ENCODE peak calls at places on chromosome X, in eight cellular contexts. C, Z, E, I, U, S, Q and B are unnamed samples.
A peak's percentile ranks its signal among the peaks of the same experiment; 100 is the strongest.

GRCh38 chrX:76555816-76556215 is 128.3 kb downstream of the MAGEE1 start:
- DNase-seq in Z (peak; percentile 81), I (no peak), E (no peak), U (peak; percentile 11), C (no peak), Q (peak; percentile 26), S (no peak), B (peak; percentile 38)

GRCh38 chrX:83008415-83008814 is 499.7 kb upstream of the POU3F4 start:
- DNase-seq in S (no peak), C (no peak), E (no peak), U (peak; percentile 2), I (no peak), Q (no peak), Z (peak; percentile 52), B (no peak)

GRCh38 chrX:25721564-25721963 is 416.6 kb upstream of the MAGEB18 start:
- DNase-seq in U (peak; percentile 26), C (no peak), Z (peak; percentile 23), S (peak; percentile 7), I (no peak), E (no peak), Q (peak; percentile 50), B (no peak)

GRCh38 chrX:1323315-1323714 is 13.3 kb upstream of the IL3RA start:
- DNase-seq in Z (peak; percentile 61), I (no peak), E (no peak), C (peak; percentile 17), Q (no peak), S (no peak), U (no peak), B (peak; percentile 77)

GRCh38 chrX:68183612-68184214 is 249.6 kb downstream of the OPHN1 start:
- DNase-seq in U (peak; percentile 47), S (no peak), Z (peak; percentile 63), Q (no peak), E (no peak), I (no peak), C (no peak), B (peak; percentile 17)

GRCh38 chrX:77740376-77740905 is 45.6 kb downstream of the ATRX start:
- DNase-seq in I (no peak), Q (no peak), E (no peak), C (no peak), S (no peak), Z (no peak), U (no peak), B (no peak)

GRCh38 chrX:20352504-20352903 is 85.8 kb upstream of the RPS6KA3 start:
- DNase-seq in Q (no peak), Z (no peak), U (no peak), C (no peak), I (no peak), E (no peak), S (no peak), B (no peak)

GRCh38 chrX:108310511-108310910 is 127.7 kb downstream of the COL4A6 start:
- DNase-seq in Q (no peak), Z (no peak), I (no peak), U (no peak), C (no peak), E (no peak), S (no peak), B (no peak)

GRCh38 chrX:45803383-45803921 is 602.8 kb upstream of the DIPK2B start:
- DNase-seq in Z (no peak), U (peak; percentile 76), C (no peak), Q (no peak), S (no peak), I (no peak), E (no peak), B (no peak)

GRCh38 chrX:38641197-38641596 is 79.9 kb downstream of the TSPAN7 start:
- DNase-seq in C (no peak), S (no peak), E (no peak), U (no peak), I (no peak), Z (no peak), Q (no peak), B (no peak)

GRCh38 chrX:134365923-134366322 is 94.0 kb upstream of the HPRT1 start:
- DNase-seq in Z (no peak), E (no peak), C (no peak), Q (no peak), S (no peak), U (no peak), I (no peak), B (no peak)

GRCh38 chrX:81866873-81867272 is 665.0 kb downstream of the SH3BGRL start:
- DNase-seq in Z (no peak), I (no peak), Q (no peak), E (no peak), S (no peak), C (no peak), U (no peak), B (no peak)

GRCh38 chrX:74902806-74903205 is 22.4 kb downstream of the NEXMIF start:
- DNase-seq in U (no peak), Q (peak; percentile 10), Z (no peak), E (no peak), C (no peak), I (no peak), S (peak; percentile 73), B (no peak)

GRCh38 chrX:130295519-130296314 is 27.0 kb upstream of the ZNF280C start:
- DNase-seq in Z (no peak), I (no peak), S (no peak), C (no peak), Q (no peak), E (no peak), U (no peak), B (no peak)

GRCh38 chrX:108464604-108465003 is 25.0 kb downstream of the COL4A5 start:
- DNase-seq in Z (no peak), Q (no peak), S (no peak), U (peak; percentile 76), C (no peak), E (no peak), I (no peak), B (no peak)

GRCh38 chrX:34848281-34848680 is 94.3 kb upstream of the FAM47B start:
- DNase-seq in I (no peak), S (no peak), E (no peak), U (no peak), Z (no peak), Q (no peak), C (no peak), B (no peak)

GRCh38 chrX:47201545-47201944 is 7.9 kb downstream of the UBA1 start:
- DNase-seq in Q (no peak), E (no peak), C (no peak), S (no peak), U (no peak), I (no peak), Z (no peak), B (no peak)

GRCh38 chrX:46298821-46299220 is 246.4 kb downstream of the ZNF674 start:
- DNase-seq in I (no peak), Z (no peak), E (no peak), Q (no peak), U (peak; percentile 66), C (no peak), S (no peak), B (no peak)

GRCh38 chrX:123562342-123563146 is 170.3 kb downstream of the THOC2 start:
- DNase-seq in Q (no peak), C (no peak), I (no peak), E (no peak), U (no peak), Z (no peak), S (no peak), B (no peak)

GRCh38 chrX:72029473-72030411 is 102.0 kb downstream of the RTL5 start:
- DNase-seq in U (peak; percentile 74), C (no peak), Z (peak; percentile 66), S (no peak), E (no peak), Q (no peak), I (no peak), B (peak; percentile 43)

GRCh38 chrX:67004451-67004850 is 365.6 kb upstream of the EDA2R start:
- DNase-seq in U (no peak), Z (no peak), Q (no peak), C (no peak), E (no peak), S (no peak), I (no peak), B (no peak)

GRCh38 chrX:10932842-10933440 is 178.2 kb upstream of the HCCS start:
- DNase-seq in Z (no peak), S (no peak), I (no peak), U (no peak), C (no peak), E (no peak), Q (no peak), B (no peak)

GRCh38 chrX:77564824-77565223 is 117.6 kb downstream of the FGF16 start:
- DNase-seq in C (no peak), S (no peak), Q (no peak), I (no peak), U (peak; percentile 12), Z (no peak), E (no peak), B (no peak)

GRCh38 chrX:69014200-69014599 is 151.1 kb downstream of the PJA1 start:
- DNase-seq in U (peak; percentile 74), S (no peak), Q (no peak), C (no peak), I (no peak), E (no peak), Z (no peak), B (no peak)

GRCh38 chrX:77427586-77427985 is 19.6 kb upstream of the FGF16 start:
- DNase-seq in C (no peak), S (no peak), U (no peak), Q (no peak), Z (no peak), I (no peak), E (no peak), B (no peak)

GRCh38 chrX:101550362-101550761 is at the start of gene ARMCX1:
- DNase-seq in I (peak; percentile 71), E (no peak), Z (no peak), Q (peak; percentile 24), C (no peak), U (peak; percentile 76), S (peak; percentile 37), B (no peak)

GRCh38 chrX:101429934-101430333 is 21.9 kb downstream of the HNRNPH2 start:
- DNase-seq in C (no peak), E (no peak), Q (no peak), Z (no peak), I (no peak), U (peak; percentile 28), S (no peak), B (no peak)

GRCh38 chrX:72705111-72705510 is 9.0 kb downstream of the PHKA1 start:
- DNase-seq in I (no peak), E (no peak), Z (no peak), Q (no peak), S (no peak), C (no peak), U (no peak), B (no peak)

GRCh38 chrX:41952102-41952501 is 28.7 kb upstream of the CASK start:
- DNase-seq in S (no peak), I (no peak), E (no peak), Q (no peak), C (no peak), U (no peak), Z (no peak), B (peak; percentile 28)

GRCh38 chrX:67724359-67725110 is 180.7 kb downstream of the AR start:
- DNase-seq in Q (no peak), S (no peak), Z (no peak), U (no peak), E (no peak), C (no peak), I (no peak), B (no peak)

GRCh38 chrX:101803451-101803850 is 128.4 kb downstream of the ZMAT1 start:
- DNase-seq in E (no peak), U (peak; percentile 19), S (no peak), I (no peak), Q (no peak), Z (peak; percentile 39), C (no peak), B (no peak)